ENCODE peak calls at places on chromosome 5, in eight cellular contexts. G, D, T, L, A, F, H and Z are unnamed samples.
A peak's percentile ranks its signal among the peaks of the same experiment; 100 is the strongest.

GRCh38 chr5:56900858-56901578 is 8.4 kb upstream of the SETD9 start:
- DNase-seq in G (no peak), D (no peak), T (no peak), L (no peak), A (no peak), F (peak; percentile 19), H (peak; percentile 51), Z (peak; percentile 62)

GRCh38 chr5:168172718-168173045 is 118.8 kb upstream of the WWC1 start:
- DNase-seq in G (no peak), D (no peak), T (no peak), L (no peak), A (no peak), F (peak; percentile 65), H (peak; percentile 50), Z (no peak)

GRCh38 chr5:34598177-34598794 is 57.8 kb upstream of the RAI14 start:
- DNase-seq in G (no peak), D (no peak), T (peak; percentile 83), L (no peak), A (no peak), F (peak; percentile 97), H (peak; percentile 92), Z (peak; percentile 88)

GRCh38 chr5:16143361-16144049 is 36.1 kb downstream of the MARCHF11 start:
- DNase-seq in G (no peak), D (no peak), T (no peak), L (no peak), A (no peak), F (no peak), H (no peak), Z (no peak)

GRCh38 chr5:178424141-178424855 is 165.9 kb downstream of the COL23A1 start:
- DNase-seq in G (no peak), D (no peak), T (no peak), L (no peak), A (no peak), F (no peak), H (no peak), Z (no peak)

GRCh38 chr5:131747180-131748105 is 49.4 kb downstream of the FNIP1 start:
- DNase-seq in G (no peak), D (no peak), T (peak; percentile 47), L (no peak), A (no peak), F (peak; percentile 64), H (peak; percentile 40), Z (peak; percentile 27)

GRCh38 chr5:91151947-91152346 is 231.2 kb downstream of the ARRDC3 start:
- DNase-seq in G (no peak), D (peak; percentile 60), T (no peak), L (no peak), A (peak; percentile 36), F (peak; percentile 89), H (peak; percentile 75), Z (peak; percentile 98)

GRCh38 chr5:96961053-96961452 is 25.2 kb downstream of the LNPEP start:
- DNase-seq in G (no peak), D (no peak), T (no peak), L (no peak), A (no peak), F (no peak), H (no peak), Z (peak; percentile 46)

GRCh38 chr5:32712463-32713395 is 1.6 kb downstream of the NPR3 start:
- DNase-seq in G (no peak), D (no peak), T (no peak), L (no peak), A (no peak), F (peak; percentile 51), H (peak; percentile 19), Z (no peak)

GRCh38 chr5:74042559-74043357 is 416.8 kb downstream of the ARHGEF28 start:
- DNase-seq in G (no peak), D (no peak), T (no peak), L (no peak), A (no peak), F (peak; percentile 88), H (peak; percentile 61), Z (peak; percentile 95)

GRCh38 chr5:14728109-14728938 is 63.8 kb downstream of the OTULIN start:
- DNase-seq in G (no peak), D (no peak), T (no peak), L (no peak), A (no peak), F (no peak), H (no peak), Z (no peak)

GRCh38 chr5:169512385-169512784 is 71.2 kb upstream of the SPDL1 start:
- DNase-seq in G (no peak), D (no peak), T (no peak), L (no peak), A (no peak), F (no peak), H (no peak), Z (no peak)

GRCh38 chr5:57338068-57338848 is 144.4 kb downstream of the ACTBL2 start:
- DNase-seq in G (no peak), D (no peak), T (no peak), L (no peak), A (no peak), F (peak; percentile 21), H (no peak), Z (peak; percentile 57)

GRCh38 chr5:14451866-14452265 is 129.7 kb upstream of the OTULINL start:
- DNase-seq in G (no peak), D (no peak), T (no peak), L (no peak), A (no peak), F (no peak), H (no peak), Z (no peak)

GRCh38 chr5:10562202-10563131 is 1.4 kb upstream of the ANKRD33B start:
- DNase-seq in G (no peak), D (no peak), T (no peak), L (no peak), A (no peak), F (no peak), H (no peak), Z (no peak)

GRCh38 chr5:65050826-65051498 is 282.2 kb downstream of the CWC27 start:
- DNase-seq in G (no peak), D (no peak), T (no peak), L (no peak), A (no peak), F (no peak), H (no peak), Z (no peak)

GRCh38 chr5:67246546-67246945 is 49.9 kb upstream of the CD180 start:
- DNase-seq in G (no peak), D (no peak), T (no peak), L (no peak), A (no peak), F (no peak), H (no peak), Z (no peak)

GRCh38 chr5:40428129-40428528 is 251.6 kb upstream of the PTGER4 start:
- DNase-seq in G (peak; percentile 77), D (peak; percentile 28), T (no peak), L (peak; percentile 31), A (no peak), F (peak; percentile 34), H (peak; percentile 55), Z (peak; percentile 77)

GRCh38 chr5:54905942-54906537 is 79.4 kb downstream of the ESM1 start:
- DNase-seq in G (peak; percentile 60), D (peak; percentile 46), T (peak; percentile 24), L (peak; percentile 58), A (peak; percentile 37), F (peak; percentile 61), H (peak; percentile 80), Z (peak; percentile 87)

GRCh38 chr5:11385901-11386293 is 518.3 kb downstream of the CTNND2 start:
- DNase-seq in G (no peak), D (no peak), T (no peak), L (no peak), A (no peak), F (no peak), H (no peak), Z (no peak)

GRCh38 chr5:176762489-176762888 is 47.9 kb upstream of the UNC5A start:
- DNase-seq in G (no peak), D (no peak), T (no peak), L (no peak), A (no peak), F (no peak), H (no peak), Z (no peak)

GRCh38 chr5:40679071-40679997 is at the start of gene PTGER4:
- DNase-seq in G (peak; percentile 94), D (peak; percentile 94), T (peak; percentile 97), L (peak; percentile 88), A (peak; percentile 94), F (peak; percentile 86), H (peak; percentile 96), Z (peak; percentile 87)

GRCh38 chr5:151937851-151938250 is 13.2 kb upstream of the GLRA1 start:
- DNase-seq in G (no peak), D (no peak), T (no peak), L (no peak), A (no peak), F (no peak), H (no peak), Z (no peak)

GRCh38 chr5:1747079-1747802 is 52.4 kb downstream of the MRPL36 start:
- DNase-seq in G (peak; percentile 20), D (no peak), T (no peak), L (no peak), A (no peak), F (no peak), H (no peak), Z (no peak)

DNA sequence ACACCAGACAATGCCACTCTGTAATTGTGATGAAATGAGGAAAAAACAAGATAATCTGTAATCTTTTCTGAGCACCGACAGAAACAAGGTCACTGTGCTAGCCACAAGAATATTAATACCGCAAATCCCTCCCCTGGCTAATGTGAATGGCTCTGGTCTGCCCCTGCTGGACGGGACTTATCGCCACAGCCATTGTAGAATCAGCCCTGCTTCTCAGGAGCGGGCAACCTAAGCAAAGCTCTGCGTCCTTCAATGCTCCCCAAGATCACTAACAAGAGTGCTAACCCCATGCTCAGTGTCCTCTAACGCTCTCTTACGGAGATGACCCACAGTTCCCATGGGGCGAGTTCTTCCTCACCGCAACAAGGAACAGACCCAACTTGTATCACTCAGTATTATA is 42.7 kb downstream of the OR2V1 start:
- DNase-seq in G (no peak), D (no peak), T (no peak), L (no peak), A (no peak), F (no peak), H (no peak), Z (no peak)
- TF ChIP-seq CTCF in G (no peak), D (peak; percentile 33), T (peak; percentile 85), L (no peak), A (peak; percentile 17), F (peak; percentile 21), H (peak; percentile 27), Z (peak; percentile 32)

GRCh38 chr5:101364469-101364868 is 461.4 kb upstream of the ST8SIA4 start:
- DNase-seq in G (no peak), D (no peak), T (no peak), L (no peak), A (no peak), F (peak; percentile 1), H (no peak), Z (no peak)

GRCh38 chr5:101370240-101370639 is 467.2 kb upstream of the ST8SIA4 start:
- DNase-seq in G (no peak), D (no peak), T (no peak), L (no peak), A (no peak), F (no peak), H (peak; percentile 4), Z (no peak)
- H3K4me3 ChIP-seq in G (no peak overlapping the region), D (no peak overlapping the region), T (peak overlapping the region; percentile 23), L (peak overlapping the region; percentile 34), A (no peak overlapping the region), F (no peak overlapping the region), H (no peak overlapping the region), Z (no peak overlapping the region)

GRCh38 chr5:39217365-39218281 is 1.7 kb downstream of the FYB1 start:
- DNase-seq in G (peak; percentile 83), D (peak; percentile 55), T (peak; percentile 74), L (peak; percentile 64), A (peak; percentile 42), F (peak; percentile 60), H (peak; percentile 77), Z (peak; percentile 91)
- TF ChIP-seq CTCF in G (peak; percentile 98), D (peak; percentile 98), T (peak; percentile 93), L (peak; percentile 90), A (peak; percentile 95), F (peak; percentile 95), H (peak; percentile 97), Z (peak; percentile 99)

GRCh38 chr5:93299596-93300308 is 281.3 kb downstream of the NR2F1-AS1 start:
- DNase-seq in G (no peak), D (no peak), T (no peak), L (no peak), A (no peak), F (peak; percentile 67), H (peak; percentile 81), Z (no peak)
- H3K4me3 ChIP-seq in G (no peak overlapping the region), D (no peak overlapping the region), T (no peak overlapping the region), L (no peak overlapping the region), A (no peak overlapping the region), F (no peak overlapping the region), H (no peak overlapping the region), Z (no peak overlapping the region)